ENCODE peak calls at places on chromosomes 3 and 15, in nine cellular contexts. L, Y, W, I, U, T, C, B and F are unnamed samples.
A peak's percentile ranks its signal among the peaks of the same experiment; 100 is the strongest.

GRCh38 chr15:74365619-74366445 is 1.6 kb downstream of the CYP11A1 start:
- DNase-seq in C (no peak), T (peak; percentile 86), U (peak; percentile 59), Y (peak; percentile 28), W (no peak), B (no peak), L (no peak), I (peak; percentile 41), F (no peak)

GRCh38 chr3:133930341-133930933 is 34.8 kb upstream of the RAB6B start:
- DNase-seq in I (peak; percentile 81), B (peak; percentile 33), U (peak; percentile 70), Y (peak; percentile 28), W (peak; percentile 38), T (peak; percentile 89), L (peak; percentile 25), C (no peak), F (no peak)

GRCh38 chr3:195033531-195034091 is 237.3 kb downstream of the XXYLT1 start:
- DNase-seq in I (no peak), B (no peak), C (no peak), T (no peak), Y (no peak), W (peak; percentile 38), L (no peak), U (peak; percentile 3), F (no peak)

GRCh38 chr3:69774029-69774428 is 34.8 kb downstream of the MITF start:
- DNase-seq in I (no peak), B (no peak), W (no peak), C (no peak), U (no peak), T (no peak), Y (peak; percentile 15), L (no peak), F (no peak)

GRCh38 chr15:62617741-62618140 is 424.8 kb upstream of the TPM1 start:
- DNase-seq in Y (no peak), B (no peak), U (peak; percentile 16), I (no peak), L (no peak), T (no peak), W (no peak), C (no peak), F (no peak)

GRCh38 chr15:85414037-85414436 is 33.6 kb downstream of the AKAP13 start:
- DNase-seq in I (no peak), T (no peak), L (no peak), U (no peak), W (no peak), C (no peak), B (no peak), Y (no peak), F (no peak)

GRCh38 chr15:96342143-96342466 is 11.6 kb downstream of the NR2F2 start:
- DNase-seq in W (no peak), U (no peak), T (no peak), L (no peak), Y (no peak), I (no peak), B (no peak), C (no peak), F (no peak)

GRCh38 chr15:59301527-59301926 is 71.1 kb downstream of the MYO1E start:
- DNase-seq in C (no peak), Y (no peak), L (no peak), B (no peak), T (no peak), I (no peak), W (no peak), U (no peak), F (no peak)

GRCh38 chr3:109696932-109697331 is 359.6 kb upstream of the DPPA4 start:
- DNase-seq in I (no peak), C (no peak), T (no peak), L (no peak), U (no peak), Y (no peak), B (no peak), W (no peak), F (no peak)

GRCh38 chr3:38573606-38574005 is 75.9 kb downstream of the SCN5A start:
- DNase-seq in I (no peak), L (no peak), W (no peak), U (no peak), C (no peak), T (no peak), Y (no peak), B (no peak), F (no peak)

GRCh38 chr15:34795267-34796081 is at the start of gene ACTC1:
- DNase-seq in T (peak; percentile 55), B (no peak), C (peak; percentile 83), L (no peak), U (peak; percentile 67), W (peak; percentile 69), I (peak; percentile 52), Y (peak; percentile 64), F (no peak)

GRCh38 chr15:34914316-34914715 is 55.2 kb downstream of the AQR start:
- DNase-seq in L (no peak), Y (no peak), T (no peak), W (no peak), I (no peak), C (no peak), B (no peak), U (no peak), F (no peak)

GRCh38 chr15:36571301-36571700 is 8.1 kb upstream of the CDIN1 start:
- DNase-seq in W (no peak), U (no peak), T (no peak), Y (no peak), L (no peak), C (no peak), I (peak; percentile 18), B (no peak), F (no peak)

GRCh38 chr3:147380271-147380995 is 25.9 kb downstream of the ZIC4 start:
- DNase-seq in B (no peak), I (no peak), W (no peak), T (no peak), C (no peak), Y (no peak), L (no peak), U (no peak), F (no peak)

GRCh38 chr3:147378186-147378503 is 28.2 kb downstream of the ZIC4 start:
- DNase-seq in I (no peak), T (no peak), U (no peak), Y (no peak), W (no peak), B (no peak), C (no peak), L (no peak), F (no peak)

GRCh38 chr3:147379651-147380050 is 26.7 kb downstream of the ZIC4 start:
- DNase-seq in I (no peak), T (no peak), W (no peak), L (no peak), Y (no peak), C (no peak), U (no peak), B (no peak), F (no peak)

GRCh38 chr3:147380996-147381376 is 25.4 kb downstream of the ZIC4 start:
- DNase-seq in B (no peak), T (no peak), Y (no peak), W (no peak), I (no peak), U (no peak), C (no peak), L (no peak), F (no peak)

GRCh38 chr3:147377412-147378185 is 28.7 kb downstream of the ZIC4 start:
- DNase-seq in B (no peak), C (no peak), U (no peak), W (no peak), Y (no peak), L (no peak), I (no peak), T (no peak), F (no peak)
- H3K27ac ChIP-seq in B (no peak overlapping the region), C (no peak overlapping the region), U (no peak overlapping the region), W (no peak overlapping the region), Y (no peak overlapping the region), L (no peak overlapping the region), I (no peak overlapping the region), T (no peak overlapping the region), F (no peak overlapping the region)

GRCh38 chr15:65868546-65869126 is 655 bp upstream of the RAB11A start:
- DNase-seq in Y (no peak), B (no peak), I (no peak), L (no peak), W (peak; percentile 3), C (no peak), T (no peak), U (no peak), F (no peak)
- H3K27ac ChIP-seq in Y (peak overlapping the region; percentile 93), B (peak overlapping the region; percentile 83), I (no peak overlapping the region), L (peak overlapping the region; percentile 91), W (peak overlapping the region; percentile 91), C (peak overlapping the region; percentile 95), T (peak overlapping the region; percentile 92), U (peak overlapping the region; percentile 90), F (peak overlapping the region; percentile 100)

DNA sequence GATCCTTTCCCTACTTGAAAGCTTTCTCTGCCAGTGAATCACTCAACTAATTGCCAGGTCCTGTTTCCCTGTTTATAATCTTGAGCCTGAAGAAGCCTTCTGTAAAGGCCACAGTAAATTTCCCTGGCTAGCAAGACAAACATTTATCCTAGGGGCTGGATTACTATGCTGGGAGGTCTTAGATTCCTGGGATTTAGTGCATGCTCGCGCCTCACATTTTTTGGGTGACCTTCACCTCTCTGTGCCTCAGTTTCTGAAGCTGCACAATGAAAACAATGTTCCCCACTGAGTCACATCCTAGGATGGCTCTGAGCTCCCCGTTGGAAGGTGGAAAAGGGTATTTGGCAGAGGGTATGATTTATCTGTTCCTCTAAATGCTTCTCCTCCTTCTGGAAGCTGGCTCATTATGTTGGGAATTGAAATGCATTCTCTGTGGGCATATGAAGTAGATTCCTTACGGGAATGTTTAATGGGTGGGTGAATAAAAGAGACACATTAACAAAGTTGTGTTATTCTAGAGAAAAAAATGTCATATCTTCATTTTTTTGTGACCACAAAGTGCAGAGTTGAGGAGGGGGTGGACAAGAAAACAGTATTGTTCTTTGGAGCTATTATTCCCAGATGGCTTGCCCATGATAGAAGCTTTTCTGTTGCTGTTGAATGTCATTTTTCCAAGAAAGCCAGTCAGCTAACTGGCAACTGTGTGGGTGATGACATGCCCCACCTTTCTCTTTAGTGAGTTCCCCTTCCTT is 32.4 kb downstream of the LSM3 start:
- DNase-seq in U (peak; percentile 99), W (no peak), I (peak; percentile 87), T (peak; percentile 41), L (no peak), B (no peak), C (no peak), Y (no peak), F (no peak)
- H3K27ac ChIP-seq in U (no peak overlapping the region), W (no peak overlapping the region), I (peak overlapping the region; percentile 97), T (no peak overlapping the region), L (no peak overlapping the region), B (no peak overlapping the region), C (no peak overlapping the region), Y (peak overlapping the region; percentile 89), F (no peak overlapping the region)

DNA sequence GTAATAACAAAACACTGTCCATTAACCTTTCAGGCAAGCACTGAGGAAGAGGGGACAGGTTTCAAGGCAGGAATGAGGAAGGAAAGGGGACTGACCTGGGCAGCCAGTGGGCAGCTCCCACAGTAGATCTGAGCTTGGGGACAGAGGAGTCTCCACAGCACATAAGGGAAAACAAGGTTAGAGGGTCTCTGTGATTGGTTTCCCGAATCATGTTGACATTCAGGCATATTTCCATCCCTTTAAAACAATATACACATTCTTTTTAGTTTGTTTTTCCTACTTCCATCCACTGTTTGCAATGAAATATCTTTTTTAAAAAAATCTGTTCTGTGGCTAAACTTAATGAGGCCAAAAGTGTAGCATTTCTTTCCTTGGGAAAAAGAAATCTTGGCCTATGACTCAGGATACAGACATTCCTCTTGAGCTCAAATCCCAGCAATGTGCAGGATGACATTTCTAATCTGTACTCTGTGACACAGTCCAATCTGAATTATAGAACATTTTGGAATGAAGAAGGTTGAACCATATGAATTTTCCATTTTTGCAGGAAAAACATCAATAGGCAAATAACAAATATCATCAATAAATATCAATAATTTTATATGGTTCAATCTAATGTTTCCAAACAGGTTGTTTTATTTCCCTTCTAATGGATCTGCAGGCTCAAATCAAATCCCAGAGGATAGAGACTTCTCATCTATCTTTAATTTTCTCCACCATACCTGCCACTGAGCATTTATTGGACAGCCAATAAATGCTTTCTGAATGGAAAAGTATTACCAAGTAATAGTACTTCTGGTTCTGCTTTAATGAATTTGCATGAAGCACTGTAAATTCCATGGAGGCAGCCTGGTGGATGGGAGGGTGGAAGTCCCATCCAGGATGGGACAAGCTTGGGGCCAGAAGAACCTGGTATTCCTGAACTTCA is 54.1 kb downstream of the ITGB5 start:
- DNase-seq in W (no peak), C (no peak), I (peak; percentile 95), T (peak; percentile 79), Y (no peak), B (no peak), L (no peak), U (peak; percentile 95), F (no peak)
- H3K27ac ChIP-seq in W (no peak overlapping the region), C (no peak overlapping the region), I (peak overlapping the region; percentile 99), T (no peak overlapping the region), Y (no peak overlapping the region), B (no peak overlapping the region), L (peak overlapping the region; percentile 85), U (peak overlapping the region; percentile 84), F (no peak overlapping the region)